ENCODE peak calls at places on chromosomes 1 and 21, in five cellular contexts. V is mesendoderm, O is left ventricle myocardium inferior, S is DND-41, X is GM23338. P is an unnamed sample.

GRCh38 chr1:117162806-117163205 is 41.3 kb upstream of the TRIM45 start:
- DNase-seq in V (no peak), O (no peak), S (no peak), X (no peak), P (no peak)

GRCh38 chr21:26614251-26614650 is 41.2 kb upstream of the CYYR1 start:
- DNase-seq in V (peak; percentile 26), O (no peak), S (no peak), X (no peak), P (no peak)

GRCh38 chr1:214840366-214840765 is 237.4 kb downstream of the CENPF start:
- DNase-seq in V (no peak), O (no peak), S (no peak), X (no peak), P (no peak)

GRCh38 chr1:94438692-94439276 is 20.6 kb downstream of the ABCD3 start:
- DNase-seq in V (no peak), O (no peak), S (no peak), X (no peak), P (no peak)

GRCh38 chr1:174007846-174008245 is 14.3 kb downstream of the RC3H1 start:
- DNase-seq in V (no peak), O (no peak), S (no peak), X (no peak), P (no peak)

GRCh38 chr21:44353200-44353970 is at the start of gene TRPM2:
- DNase-seq in V (no peak), O (peak; percentile 72), S (peak; percentile 83), X (no peak), P (no peak)

GRCh38 chr1:21814241-21814918 is 2.3 kb downstream of the LDLRAD2 start:
- DNase-seq in V (peak; percentile 73), O (no peak), S (no peak), X (peak; percentile 89), P (peak; percentile 41)

GRCh38 chr1:93338426-93338825 is 7.3 kb upstream of the DR1 start:
- DNase-seq in V (no peak), O (no peak), S (no peak), X (no peak), P (no peak)

GRCh38 chr1:12457771-12458170 is 160.2 kb downstream of the DHRS3 start:
- DNase-seq in V (no peak), O (no peak), S (no peak), X (no peak), P (no peak)

GRCh38 chr1:83901547-83902155 is 97.3 kb downstream of the TTLL7 start:
- DNase-seq in V (no peak), O (no peak), S (no peak), X (no peak), P (no peak)

GRCh38 chr1:15937146-15937545 is 38.8 kb downstream of the ZBTB17 start:
- DNase-seq in V (no peak), O (no peak), S (no peak), X (no peak), P (no peak)

GRCh38 chr1:179234863-179235262 is 5.4 kb upstream of the ABL2 start:
- DNase-seq in V (no peak), O (no peak), S (no peak), X (no peak), P (no peak)

GRCh38 chr1:31718519-31718918 is 14.7 kb upstream of the COL16A1 start:
- DNase-seq in V (no peak), O (no peak), S (no peak), X (no peak), P (no peak)

GRCh38 chr1:53696578-53696977 is 42.4 kb downstream of the GLIS1 start:
- DNase-seq in V (no peak), O (no peak), S (no peak), X (no peak), P (no peak)

GRCh38 chr1:93537404-93537803 is 89.5 kb downstream of the FNBP1L start:
- DNase-seq in V (no peak), O (no peak), S (no peak), X (no peak), P (no peak)

GRCh38 chr1:6967431-6968079 is 182.3 kb downstream of the CAMTA1 start:
- DNase-seq in V (no peak), O (no peak), S (peak; percentile 68), X (no peak), P (no peak)

GRCh38 chr21:36909901-36910561 is 56.4 kb downstream of the HLCS start:
- DNase-seq in V (no peak), O (no peak), S (no peak), X (no peak), P (no peak)

GRCh38 chr21:41933259-41934079 is 20.3 kb downstream of the C2CD2 start:
- DNase-seq in V (no peak), O (no peak), S (no peak), X (no peak), P (no peak)

GRCh38 chr21:46005081-46005480 is 23.5 kb downstream of the COL6A1 start:
- DNase-seq in V (no peak), O (peak; percentile 10), S (no peak), X (no peak), P (no peak)

GRCh38 chr1:225464851-225465792 is 37.3 kb upstream of the LBR start:
- DNase-seq in V (peak; percentile 50), O (no peak), S (no peak), X (peak; percentile 75), P (no peak)

GRCh38 chr21:37763298-37763697 is 153.0 kb downstream of the KCNJ6 start:
- DNase-seq in V (no peak), O (no peak), S (no peak), X (no peak), P (no peak)

GRCh38 chr1:57422271-57423134 is 1.4 kb downstream of the DAB1 start:
- DNase-seq in V (peak; percentile 86), O (peak; percentile 20), S (no peak), X (peak; percentile 81), P (no peak)

GRCh38 chr1:81834268-81834667 is 33.5 kb downstream of the ADGRL2 start:
- DNase-seq in V (no peak), O (no peak), S (no peak), X (no peak), P (no peak)

GRCh38 chr1:228036701-228037231 is 30.0 kb downstream of the WNT3A start:
- DNase-seq in V (no peak), O (no peak), S (no peak), X (no peak), P (no peak)

GRCh38 chr1:21297975-21298374 is 7.7 kb upstream of the ECE1 start:
- DNase-seq in V (no peak), O (no peak), S (no peak), X (no peak), P (no peak)

DNA sequence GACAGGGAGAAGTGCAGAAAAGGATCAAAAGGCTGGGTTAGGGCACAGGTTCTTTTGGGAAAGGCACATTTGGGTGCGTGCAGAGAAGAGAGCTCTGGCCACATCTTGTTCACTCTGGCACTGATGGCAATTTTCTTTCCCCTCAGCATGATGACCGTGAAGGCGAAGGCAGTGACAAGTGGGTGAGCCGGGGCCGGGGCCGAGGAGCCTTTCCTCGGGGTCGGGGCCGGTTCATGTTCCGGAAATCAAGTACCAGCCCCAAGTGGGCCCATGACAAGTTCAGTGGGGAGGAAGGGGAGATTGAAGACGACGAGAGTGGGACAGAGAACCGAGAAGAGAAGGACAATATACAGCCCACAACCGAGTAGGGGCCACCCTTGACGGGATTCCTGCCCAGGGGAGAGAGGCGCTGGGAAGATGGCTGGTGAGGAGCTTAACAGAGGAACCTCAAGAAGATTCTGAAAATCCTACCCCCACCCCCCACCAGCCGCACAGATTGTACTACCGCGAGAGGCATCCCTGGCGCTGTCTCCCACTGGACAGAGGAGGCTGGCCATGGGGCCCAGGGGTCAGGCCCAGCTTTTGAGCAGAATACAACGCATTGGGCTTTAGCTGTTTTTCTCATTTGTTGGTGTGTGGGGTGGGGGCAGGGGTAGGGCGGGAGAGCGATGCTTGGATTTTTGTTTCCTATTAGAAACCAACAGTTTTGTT is 2.4 kb upstream of the SH3D21 start:
- DNase-seq in V (no peak), O (no peak), S (no peak), X (no peak), P (no peak)
- H3K36me3 ChIP-seq in V (peaks cover 17% of the 10 kb centered on the region), O (peaks cover 58% of the 10 kb centered on the region), S (peaks cover 52% of the 10 kb centered on the region), X (peaks cover 25% of the 10 kb centered on the region), P (peaks cover 41% of the 10 kb centered on the region)

DNA sequence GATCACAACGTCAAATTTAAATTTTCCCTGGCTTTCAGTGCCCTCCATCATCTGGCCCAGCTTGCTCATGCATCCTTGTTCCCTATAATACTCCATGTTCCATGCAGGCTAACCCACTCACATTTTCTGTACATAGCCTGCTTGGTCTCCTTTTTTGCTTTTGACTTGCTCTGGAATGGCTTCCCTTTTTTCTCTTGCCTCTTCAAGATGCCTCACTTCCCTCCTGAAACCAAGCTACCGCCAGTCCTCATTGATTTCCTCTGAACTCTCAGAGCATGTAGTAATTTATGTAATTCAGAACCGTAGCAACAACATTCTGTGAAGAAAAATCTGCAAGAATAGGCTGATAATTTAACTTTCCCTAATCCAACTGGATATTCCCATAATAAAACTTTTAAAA is 10.3 kb downstream of the CAP1 start:
- DNase-seq in V (no peak), O (no peak), S (no peak), X (no peak), P (no peak)
- H3K4me1 ChIP-seq in V (no peaks in the 10 kb centered on the region), O (peaks cover 97% of the 10 kb centered on the region), S (no peaks in the 10 kb centered on the region), X (no peaks in the 10 kb centered on the region), P (peaks cover 90% of the 10 kb centered on the region)

GRCh38 chr1:45221716-45222115 is 15.3 kb upstream of the ZSWIM5 start:
- DNase-seq in V (no peak), O (no peak), S (no peak), X (no peak), P (no peak)
- H3K4me3 ChIP-seq in V (no peak overlapping the region), O (no peak overlapping the region), S (no peak overlapping the region), X (no peak overlapping the region), P (no peak overlapping the region)

GRCh38 chr1:42928859-42929258 is 29.8 kb downstream of the SLC2A1 start:
- DNase-seq in V (no peak), O (no peak), S (no peak), X (no peak), P (no peak)

GRCh38 chr1:42931108-42931539 is 27.5 kb downstream of the SLC2A1 start:
- DNase-seq in V (peak; percentile 79), O (no peak), S (peak; percentile 74), X (peak; percentile 82), P (peak; percentile 36)

GRCh38 chr1:42931911-42932422 is 26.7 kb downstream of the SLC2A1 start:
- DNase-seq in V (no peak), O (peak; percentile 59), S (peak; percentile 88), X (peak; percentile 30), P (peak; percentile 83)

GRCh38 chr1:42929434-42930177 is 29.1 kb downstream of the SLC2A1 start:
- DNase-seq in V (no peak), O (no peak), S (no peak), X (no peak), P (no peak)

DNA sequence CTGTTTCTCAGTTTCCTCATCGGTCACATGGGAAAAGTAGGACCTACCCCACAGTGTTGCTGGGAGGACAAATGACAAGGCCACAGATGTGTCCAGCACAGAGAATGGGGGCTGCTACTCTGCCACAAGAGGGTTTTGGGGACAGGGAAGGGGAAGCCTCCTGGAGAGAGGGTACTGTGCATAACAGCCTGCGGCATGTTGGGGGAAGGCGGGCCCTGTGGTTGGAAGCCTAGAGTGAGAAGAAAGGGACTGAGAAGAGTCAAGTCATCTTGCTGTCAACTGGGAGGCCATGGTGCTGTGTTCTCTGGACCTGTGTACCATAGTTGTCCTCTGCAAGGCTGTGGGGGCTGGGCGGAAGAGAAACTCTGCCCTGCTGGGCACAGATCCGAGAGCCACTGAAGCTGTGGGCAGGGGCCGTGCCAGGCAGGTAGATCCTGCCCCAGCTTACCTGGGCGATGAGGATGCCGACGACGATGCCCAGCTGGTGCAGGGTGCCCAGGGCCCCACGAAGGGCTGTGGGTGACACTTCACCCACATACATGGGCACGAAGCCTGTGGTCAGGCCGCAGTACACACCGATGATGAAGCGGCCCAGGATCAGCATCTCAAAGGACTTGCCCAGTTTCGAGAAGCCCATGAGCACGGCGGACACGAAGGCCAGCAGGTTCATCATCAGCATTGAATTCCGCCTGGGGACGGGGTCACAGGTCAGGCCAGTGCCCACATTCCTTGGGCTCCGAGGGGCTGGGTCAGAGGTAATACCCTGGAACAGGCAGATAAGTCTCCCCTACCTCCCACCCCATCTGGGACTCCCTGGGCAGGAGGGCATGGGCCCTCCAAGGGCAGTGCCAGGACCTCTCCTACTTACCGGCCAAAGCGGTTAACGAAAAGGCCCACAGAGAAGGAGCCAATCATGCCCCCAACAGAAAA is 28.2 kb downstream of the SLC2A1 start:
- DNase-seq in V (no peak), O (no peak), S (no peak), X (no peak), P (no peak)
- H3K36me3 ChIP-seq in V (peaks cover 42% of the 10 kb centered on the region), O (peaks cover 40% of the 10 kb centered on the region), S (peaks cover 98% of the 10 kb centered on the region), X (peaks cover 44% of the 10 kb centered on the region), P (peaks cover 47% of the 10 kb centered on the region)